ENCODE peak calls at places on chromosomes 3 and 15, in seven cellular contexts. W, S, H, X, M, P and B are unnamed samples.

GRCh38 chr15:40054746-40055575 is 16.0 kb upstream of the SRP14 start:
- DNase-seq in W (no peak), S (no peak), H (peak), X (no peak), M (peak), P (peak), B (peak)

GRCh38 chr15:58908550-58909309 is 24.7 kb downstream of the SLTM start:
- DNase-seq in W (no peak), S (no peak), H (no peak), X (no peak), M (no peak), P (no peak), B (no peak)

GRCh38 chr3:158777171-158777873 is 24.5 kb upstream of the MFSD1 start:
- DNase-seq in W (no peak), S (no peak), H (no peak), X (no peak), M (no peak), P (no peak), B (peak)

GRCh38 chr3:112815981-112816380 is 30.7 kb downstream of the CD200R1L start:
- DNase-seq in W (no peak), S (no peak), H (no peak), X (no peak), M (no peak), P (no peak), B (no peak)

GRCh38 chr15:88440021-88440420 is 27.2 kb downstream of the MRPL46 start:
- DNase-seq in W (no peak), S (no peak), H (no peak), X (peak), M (no peak), P (no peak), B (peak)

GRCh38 chr3:159632847-159633246 is 355.8 kb upstream of the IL12A start:
- DNase-seq in W (no peak), S (no peak), H (no peak), X (no peak), M (no peak), P (no peak), B (no peak)

GRCh38 chr3:189457201-189457607 is 174.0 kb upstream of the TP63 start:
- DNase-seq in W (no peak), S (no peak), H (no peak), X (no peak), M (no peak), P (no peak), B (no peak)

GRCh38 chr15:59174846-59175831 is 31.5 kb upstream of the LDHAL6B start:
- DNase-seq in W (no peak), S (no peak), H (peak), X (peak), M (peak), P (no peak), B (peak)

GRCh38 chr3:120448707-120449650 is 1.8 kb downstream of the FSTL1 start:
- DNase-seq in W (no peak), S (no peak), H (no peak), X (peak), M (no peak), P (no peak), B (no peak)

GRCh38 chr3:179882322-179882721 is 154.4 kb downstream of the PEX5L start:
- DNase-seq in W (no peak), S (no peak), H (peak), X (no peak), M (peak), P (no peak), B (no peak)

GRCh38 chr3:196499807-196500524 is 3.6 kb downstream of the RNF168 start:
- DNase-seq in W (no peak), S (no peak), H (no peak), X (no peak), M (no peak), P (no peak), B (no peak)

GRCh38 chr3:37694236-37694635 is 167.4 kb upstream of the CTDSPL start:
- DNase-seq in W (no peak), S (no peak), H (peak), X (no peak), M (no peak), P (no peak), B (no peak)

GRCh38 chr3:152682477-152682876 is 152.5 kb upstream of the P2RY1 start:
- DNase-seq in W (no peak), S (no peak), H (no peak), X (no peak), M (no peak), P (no peak), B (no peak)

GRCh38 chr3:76570436-76571057 is 469.4 kb upstream of the ROBO2 start:
- DNase-seq in W (no peak), S (no peak), H (peak), X (no peak), M (no peak), P (no peak), B (peak)

GRCh38 chr3:196354151-196354550 is 16.0 kb upstream of the TM4SF19 start:
- DNase-seq in W (no peak), S (no peak), H (no peak), X (no peak), M (no peak), P (no peak), B (no peak)

GRCh38 chr3:31105438-31106077 is 211.1 kb upstream of the GADL1 start:
- DNase-seq in W (no peak), S (no peak), H (no peak), X (peak), M (no peak), P (no peak), B (peak)

GRCh38 chr3:97256060-97256459 is 441.7 kb downstream of the EPHA6 start:
- DNase-seq in W (no peak), S (no peak), H (no peak), X (no peak), M (no peak), P (no peak), B (no peak)

GRCh38 chr15:27427386-27427785 is 456.4 kb downstream of the GABRG3 start:
- DNase-seq in W (no peak), S (no peak), H (peak), X (no peak), M (peak), P (no peak), B (no peak)